ENCODE peak calls at places on chromosomes 4 and X, in four cellular contexts. C is K562, Z is HCT116, A is mesenchymal stem cell. F is an unnamed sample.

GRCh38 chr4:35538807-35539206 is 705.5 kb downstream of the ARAP2 start:
- DNase-seq in C (no peak), Z (peak; percentile 15), A (peak; percentile 75), F (no peak)

GRCh38 chr4:66071911-66072310 is 401.6 kb upstream of the EPHA5 start:
- DNase-seq in C (no peak), Z (no peak), A (no peak), F (no peak)

GRCh38 chr4:183971938-183972490 is 66.9 kb downstream of the STOX2 start:
- DNase-seq in C (no peak), Z (no peak), A (no peak), F (peak; percentile 6)

GRCh38 chrX:45196701-45197100 is 4.0 kb downstream of the DIPK2B start:
- DNase-seq in C (no peak), Z (no peak), A (no peak), F (peak; percentile 66)

GRCh38 chr4:95835672-95836071 is 4.2 kb upstream of the PDHA2 start:
- DNase-seq in C (peak; percentile 15), Z (peak; percentile 24), A (peak; percentile 22), F (peak; percentile 23)

GRCh38 chrX:82756272-82756671 is 751.8 kb upstream of the POU3F4 start:
- DNase-seq in C (no peak), Z (no peak), A (no peak), F (peak; percentile 48)

GRCh38 chr4:11259837-11260236 is 168.9 kb downstream of the HS3ST1 start:
- DNase-seq in C (no peak), Z (no peak), A (no peak), F (no peak)

GRCh38 chr4:142435599-142436235 is 410.4 kb downstream of the INPP4B start:
- DNase-seq in C (no peak), Z (no peak), A (peak; percentile 8), F (no peak)

GRCh38 chr4:145839151-145839550 is 99.5 kb downstream of the ZNF827 start:
- DNase-seq in C (no peak), Z (no peak), A (peak; percentile 44), F (no peak)

GRCh38 chr4:83917572-83917971 is 381.7 kb downstream of the GPAT3 start:
- DNase-seq in C (peak; percentile 53), Z (no peak), A (no peak), F (no peak)

GRCh38 chrX:10365532-10366265 is 208.9 kb downstream of the CLCN4 start:
- DNase-seq in C (no peak), Z (no peak), A (no peak), F (no peak)

GRCh38 chr4:183164963-183165362 is 65.9 kb downstream of the WWC2 start:
- DNase-seq in C (no peak), Z (no peak), A (no peak), F (no peak)

GRCh38 chr4:1009647-1010521 is 1.5 kb upstream of the FGFRL1 start:
- DNase-seq in C (peak; percentile 69), Z (no peak), A (peak; percentile 53), F (peak; percentile 44)

DNA sequence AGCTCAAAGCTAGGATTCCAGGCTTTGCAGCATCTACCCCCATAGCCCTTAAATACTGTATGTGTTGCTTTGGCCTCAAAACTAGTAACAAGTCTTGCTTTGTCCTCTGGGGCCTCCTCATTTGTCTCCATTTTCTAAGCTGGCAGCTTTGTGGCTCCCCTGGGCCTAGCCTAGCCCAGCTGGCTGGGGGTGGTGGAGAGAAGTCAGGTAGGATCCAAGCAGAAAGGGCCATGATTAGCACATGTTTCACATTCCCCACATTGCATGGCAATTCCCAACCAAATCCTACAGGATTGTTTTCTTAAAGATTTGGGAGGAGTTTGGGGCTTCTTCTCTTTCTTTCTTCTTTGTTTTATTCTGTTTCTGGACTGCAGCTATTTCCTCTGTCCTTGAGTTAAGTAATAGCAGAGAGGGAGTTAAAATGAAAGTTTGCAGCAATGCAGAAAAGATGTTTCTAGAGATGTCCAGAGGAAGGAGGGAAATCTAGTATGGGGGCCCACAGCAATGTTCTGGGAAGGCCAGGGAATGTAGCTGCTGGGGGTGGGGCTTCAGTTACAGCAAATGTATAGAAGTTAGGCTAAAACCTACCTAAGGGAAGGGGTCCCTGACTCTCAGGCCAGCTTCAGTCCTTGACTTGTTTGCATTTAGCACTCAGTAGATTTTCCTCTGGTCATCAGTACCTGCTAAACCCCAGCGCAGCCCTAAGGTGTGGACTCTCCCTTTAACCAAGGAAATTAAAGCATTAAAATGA is 92.0 kb downstream of the SHROOM4 start:
- DNase-seq in C (no peak), Z (no peak), A (no peak), F (no peak)
- H3K9ac ChIP-seq in C (no peak overlapping the region), Z (no peak overlapping the region), A (no peak overlapping the region), F (no peak overlapping the region)

GRCh38 chrX:9227276-9227675 is 193.3 kb upstream of the FAM9B start:
- DNase-seq in C (no peak), Z (no peak), A (no peak), F (peak; percentile 66)

GRCh38 chrX:9235722-9236121 is 201.8 kb upstream of the FAM9B start:
- DNase-seq in C (no peak), Z (no peak), A (no peak), F (no peak)

GRCh38 chrX:9234315-9234714 is 200.4 kb upstream of the FAM9B start:
- DNase-seq in C (no peak), Z (no peak), A (no peak), F (no peak)

GRCh38 chrX:9231491-9231890 is 197.6 kb upstream of the FAM9B start:
- DNase-seq in C (no peak), Z (no peak), A (peak; percentile 65), F (peak; percentile 77)
- H3K9ac ChIP-seq in C (no peak overlapping the region), Z (no peak overlapping the region), A (no peak overlapping the region), F (no peak overlapping the region)

GRCh38 chr4:168584321-168584771 is 87.5 kb downstream of the PALLD start:
- DNase-seq in C (no peak), Z (no peak), A (no peak), F (peak; percentile 76)

GRCh38 chr4:168586926-168587325 is 90.1 kb downstream of the PALLD start:
- DNase-seq in C (no peak), Z (no peak), A (no peak), F (no peak)

GRCh38 chr4:168587326-168588125 is 90.7 kb downstream of the PALLD start:
- DNase-seq in C (no peak), Z (peak; percentile 89), A (peak; percentile 83), F (peak; percentile 95)

GRCh38 chr4:168589154-168589553 is 92.3 kb downstream of the PALLD start:
- DNase-seq in C (no peak), Z (peak; percentile 94), A (peak; percentile 81), F (peak; percentile 98)

DNA sequence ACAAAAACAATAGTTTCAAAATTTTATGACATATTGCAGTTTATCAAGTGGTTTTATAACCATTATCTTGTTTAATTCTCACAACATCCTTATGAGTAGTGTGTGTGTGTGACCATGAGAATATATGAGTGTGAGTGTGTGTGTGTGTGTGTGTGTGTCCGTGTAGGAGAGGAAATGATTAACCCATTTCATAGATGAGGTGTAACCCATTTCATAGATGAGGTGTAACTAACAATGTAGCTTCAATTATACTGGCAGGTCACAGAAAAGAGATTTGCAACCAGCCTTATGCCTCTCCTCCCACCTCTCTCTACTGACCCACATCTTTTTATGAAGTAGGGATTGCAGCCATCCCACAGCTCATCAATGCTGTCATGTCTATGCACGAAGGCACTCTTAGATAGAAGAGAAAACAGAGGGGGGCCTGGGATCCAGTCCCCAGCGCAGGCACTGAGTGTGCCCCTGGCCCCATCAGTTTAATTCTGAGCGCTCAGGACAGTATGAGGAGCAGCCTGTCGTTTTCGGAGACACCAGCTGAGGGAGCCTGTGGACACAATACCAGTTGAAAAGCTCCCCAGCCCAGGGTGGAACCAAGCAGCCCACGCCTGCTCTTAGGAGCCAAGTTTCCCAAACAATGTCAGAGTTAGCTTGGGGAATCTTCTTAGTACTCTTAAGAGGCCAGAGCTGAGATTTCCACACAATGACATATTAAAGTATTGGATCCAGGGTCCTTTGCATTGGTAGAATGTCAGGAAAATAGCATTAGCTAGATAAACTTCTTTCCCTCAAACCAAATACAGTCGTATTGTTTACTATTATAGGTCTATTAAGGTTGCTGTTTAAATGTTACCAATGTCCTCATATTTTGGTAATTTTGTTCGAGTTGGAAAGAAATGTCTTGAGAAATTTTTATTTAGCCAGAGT is 88.6 kb downstream of the PALLD start:
- DNase-seq in C (peak; percentile 49), Z (peak; percentile 63), A (peak; percentile 82), F (peak; percentile 82)
- H3K9ac ChIP-seq in C (no peak overlapping the region), Z (peak overlapping the region; percentile 60), A (peak overlapping the region; percentile 58), F (peak overlapping the region; percentile 83)

GRCh38 chrX:6223516-6223915 is 5.2 kb downstream of the NLGN4X start:
- DNase-seq in C (no peak), Z (no peak), A (no peak), F (no peak)

GRCh38 chrX:6227445-6227820 is 1.2 kb downstream of the NLGN4X start:
- DNase-seq in C (no peak), Z (no peak), A (no peak), F (no peak)

GRCh38 chrX:6226053-6226645 is 2.5 kb downstream of the NLGN4X start:
- DNase-seq in C (no peak), Z (no peak), A (peak; percentile 0), F (no peak)

GRCh38 chrX:6226646-6227444 is 1.8 kb downstream of the NLGN4X start:
- DNase-seq in C (no peak), Z (no peak), A (no peak), F (no peak)

DNA sequence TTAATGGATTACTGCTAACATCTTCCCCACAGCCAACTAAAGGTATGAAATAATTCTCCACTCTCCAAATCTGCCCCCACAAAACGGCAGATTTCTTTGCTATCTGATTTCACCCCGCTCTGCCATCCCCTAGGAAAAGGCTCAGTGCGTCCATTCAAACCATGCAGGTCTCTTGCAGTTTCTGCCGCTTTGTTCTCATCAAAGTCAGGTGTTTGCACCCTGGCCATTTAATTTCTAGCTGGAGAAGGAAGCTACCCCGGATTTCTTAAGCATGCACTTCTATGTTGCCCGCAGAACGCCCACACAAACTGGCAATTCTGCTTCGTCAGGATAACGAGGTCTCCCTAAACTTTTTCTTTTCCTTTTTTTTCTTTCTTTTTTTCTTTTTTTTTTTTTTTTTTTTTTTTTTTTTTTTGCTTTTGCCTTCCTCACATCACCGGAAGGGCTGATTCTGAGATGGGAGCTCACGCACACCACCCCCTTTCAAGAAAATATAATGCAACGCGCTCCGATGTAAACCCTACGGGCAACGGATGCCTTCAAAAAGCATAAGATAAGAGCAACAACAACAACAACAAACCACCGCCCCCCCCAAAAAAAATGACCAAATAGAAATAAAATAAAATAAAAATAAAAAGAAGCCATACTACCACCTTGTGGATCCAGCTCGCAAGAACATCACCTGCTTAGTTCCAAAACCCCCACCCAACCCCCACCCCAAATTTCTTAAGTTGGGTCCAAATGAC is 3.2 kb downstream of the NLGN4X start:
- DNase-seq in C (no peak), Z (no peak), A (no peak), F (no peak)
- H3K9ac ChIP-seq in C (no peak overlapping the region), Z (no peak overlapping the region), A (no peak overlapping the region), F (no peak overlapping the region)

GRCh38 chr4:55074386-55074785 is 51.0 kb downstream of the KDR start:
- DNase-seq in C (no peak), Z (no peak), A (peak; percentile 60), F (peak; percentile 12)

GRCh38 chr4:55075823-55076418 is 49.5 kb downstream of the KDR start:
- DNase-seq in C (no peak), Z (no peak), A (no peak), F (no peak)

GRCh38 chr4:55071951-55072350 is 53.4 kb downstream of the KDR start:
- DNase-seq in C (no peak), Z (no peak), A (no peak), F (peak; percentile 87)

GRCh38 chr4:55077577-55077976 is 47.8 kb downstream of the KDR start:
- DNase-seq in C (no peak), Z (no peak), A (no peak), F (no peak)

DNA sequence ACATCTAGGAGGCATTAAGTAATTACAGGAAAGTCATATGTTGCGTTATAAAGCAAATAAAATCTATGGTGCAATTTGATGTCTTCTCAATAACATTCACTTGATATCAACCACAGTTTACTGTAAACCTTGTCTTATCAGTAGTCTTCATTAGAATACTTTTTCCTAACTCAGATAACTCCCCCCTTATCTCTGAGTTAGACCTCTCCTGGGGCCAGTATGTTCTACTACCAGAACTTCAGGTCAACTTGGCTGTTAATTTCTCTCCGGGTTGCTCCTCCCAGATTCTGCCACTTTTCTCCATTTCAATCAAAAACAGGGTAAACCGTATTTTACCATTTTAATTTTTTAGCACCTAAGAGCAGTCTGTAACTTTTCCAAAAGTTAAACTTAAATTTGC is 50.0 kb downstream of the KDR start:
- DNase-seq in C (no peak), Z (no peak), A (no peak), F (no peak)
- H3K9ac ChIP-seq in C (no peak overlapping the region), Z (no peak overlapping the region), A (no peak overlapping the region), F (no peak overlapping the region)